ENCODE peak calls at places on chromosomes 5 and 9, in nine cellular contexts. H, X, W, I, Z, B, J, P and D are unnamed samples.

GRCh38 chr9:132595319-132595718 is 12.9 kb downstream of the BARHL1 start:
- DNase-seq in H (no peak), X (no peak), W (no peak), I (no peak), Z (no peak), B (no peak), J (no peak), P (no peak), D (no peak)

GRCh38 chr5:138051441-138052296 is 18.8 kb upstream of the FAM13B start:
- DNase-seq in H (no peak), X (no peak), W (peak), I (no peak), Z (no peak), B (no peak), J (no peak), P (no peak), D (no peak)

GRCh38 chr9:108811944-108812343 is 43.8 kb downstream of the ACTL7B start:
- DNase-seq in H (no peak), X (no peak), W (no peak), I (no peak), Z (no peak), B (no peak), J (no peak), P (no peak), D (no peak)

GRCh38 chr9:34506623-34507022 is 16.2 kb downstream of the ENHO start:
- DNase-seq in H (no peak), X (no peak), W (no peak), I (no peak), Z (no peak), B (no peak), J (no peak), P (no peak), D (no peak)

GRCh38 chr5:26942481-26942880 is 95.9 kb downstream of the CDH9 start:
- DNase-seq in H (no peak), X (no peak), W (peak), I (no peak), Z (no peak), B (peak), J (no peak), P (peak), D (no peak)

GRCh38 chr5:174829511-174829864 is 105.1 kb downstream of the MSX2 start:
- DNase-seq in H (no peak), X (no peak), W (no peak), I (no peak), Z (no peak), B (no peak), J (no peak), P (no peak), D (no peak)

GRCh38 chr5:162473051-162473714 is 405.6 kb downstream of the GABRG2 start:
- DNase-seq in H (no peak), X (no peak), W (no peak), I (no peak), Z (no peak), B (no peak), J (no peak), P (no peak), D (no peak)

GRCh38 chr5:141269195-141269594 is 24.0 kb downstream of the PCDHB15 start:
- DNase-seq in H (no peak), X (no peak), W (no peak), I (no peak), Z (no peak), B (no peak), J (no peak), P (no peak), D (no peak)

GRCh38 chr5:136104311-136104975 is 28.2 kb upstream of the SMAD5 start:
- DNase-seq in H (no peak), X (no peak), W (peak), I (no peak), Z (no peak), B (peak), J (no peak), P (no peak), D (no peak)

GRCh38 chr5:31911291-31912265 is 262.5 kb downstream of the GOLPH3 start:
- DNase-seq in H (no peak), X (no peak), W (no peak), I (no peak), Z (no peak), B (peak), J (no peak), P (no peak), D (no peak)

GRCh38 chr5:143120460-143121134 is 282.9 kb downstream of the NR3C1 start:
- DNase-seq in H (no peak), X (no peak), W (no peak), I (no peak), Z (no peak), B (no peak), J (no peak), P (no peak), D (no peak)

GRCh38 chr9:127280880-127281660 is 16.5 kb downstream of the GARNL3 start:
- DNase-seq in H (no peak), X (no peak), W (no peak), I (no peak), Z (no peak), B (no peak), J (no peak), P (no peak), D (no peak)

GRCh38 chr9:121844090-121844489 is 192.7 kb downstream of the DAB2IP start:
- DNase-seq in H (no peak), X (no peak), W (peak), I (peak), Z (no peak), B (peak), J (no peak), P (no peak), D (no peak)

GRCh38 chr5:148091991-148092964 is 28.5 kb downstream of the SPINK5 start:
- DNase-seq in H (no peak), X (no peak), W (no peak), I (no peak), Z (no peak), B (no peak), J (no peak), P (no peak), D (no peak)

GRCh38 chr9:121842612-121842978 is 191.2 kb downstream of the DAB2IP start:
- DNase-seq in H (no peak), X (no peak), W (peak), I (peak), Z (no peak), B (peak), J (no peak), P (peak), D (no peak)

GRCh38 chr9:107336718-107337360 is 53.8 kb downstream of the RAD23B start:
- DNase-seq in H (no peak), X (no peak), W (peak), I (peak), Z (no peak), B (peak), J (no peak), P (no peak), D (no peak)

GRCh38 chr9:76658510-76659231 is 105.6 kb upstream of the PCA3 start:
- DNase-seq in H (no peak), X (no peak), W (peak), I (peak), Z (peak), B (peak), J (no peak), P (peak), D (no peak)

GRCh38 chr9:76984476-76984875 is 35.0 kb upstream of the FOXB2 start:
- DNase-seq in H (no peak), X (no peak), W (no peak), I (no peak), Z (no peak), B (no peak), J (no peak), P (no peak), D (no peak)

GRCh38 chr9:106861585-106862114 is 1.3 kb upstream of the ZNF462 start:
- DNase-seq in H (no peak), X (no peak), W (no peak), I (no peak), Z (no peak), B (no peak), J (no peak), P (no peak), D (no peak)

GRCh38 chr9:116453785-116454184 is 233.3 kb upstream of the TRIM32 start:
- DNase-seq in H (no peak), X (no peak), W (no peak), I (no peak), Z (no peak), B (no peak), J (no peak), P (no peak), D (no peak)

GRCh38 chr9:129669141-129669718 is 3.8 kb downstream of the PRRX2 start:
- DNase-seq in H (no peak), X (no peak), W (no peak), I (no peak), Z (peak), B (peak), J (no peak), P (peak), D (no peak)

GRCh38 chr5:86885489-86886225 is 267.9 kb downstream of the COX7C start:
- DNase-seq in H (no peak), X (no peak), W (peak), I (peak), Z (no peak), B (no peak), J (no peak), P (no peak), D (no peak)

GRCh38 chr5:89043676-89044075 is 160.7 kb upstream of the MEF2C start:
- DNase-seq in H (no peak), X (no peak), W (no peak), I (peak), Z (no peak), B (peak), J (no peak), P (peak), D (no peak)

GRCh38 chr5:180107005-180107404 is 35.4 kb upstream of the RNF130 start:
- DNase-seq in H (no peak), X (no peak), W (no peak), I (no peak), Z (no peak), B (no peak), J (no peak), P (no peak), D (no peak)

GRCh38 chr9:19184144-19184917 is 46.2 kb upstream of the DENND4C start:
- DNase-seq in H (peak), X (peak), W (peak), I (peak), Z (peak), B (peak), J (peak), P (peak), D (peak)

GRCh38 chr5:109413463-109413862 is 3.7 kb upstream of the PJA2 start:
- DNase-seq in H (no peak), X (peak), W (peak), I (peak), Z (no peak), B (peak), J (no peak), P (peak), D (no peak)

GRCh38 chr5:170611446-170612088 is 107.7 kb downstream of the KCNIP1 start:
- DNase-seq in H (no peak), X (no peak), W (peak), I (peak), Z (no peak), B (peak), J (no peak), P (peak), D (no peak)

GRCh38 chr5:108167174-108167573 is 214.7 kb downstream of the FBXL17 start:
- DNase-seq in H (no peak), X (no peak), W (no peak), I (no peak), Z (no peak), B (no peak), J (no peak), P (no peak), D (no peak)

GRCh38 chr5:5523066-5523505 is 100.6 kb downstream of the ICE1 start:
- DNase-seq in H (peak), X (peak), W (peak), I (peak), Z (no peak), B (peak), J (no peak), P (no peak), D (no peak)

GRCh38 chr9:134490446-134490845 is 151.2 kb upstream of the COL5A1 start:
- DNase-seq in H (no peak), X (no peak), W (no peak), I (no peak), Z (no peak), B (no peak), J (no peak), P (no peak), D (no peak)

GRCh38 chr9:95750725-95751644 is 124.5 kb upstream of the ERCC6L2 start:
- DNase-seq in H (peak), X (no peak), W (no peak), I (no peak), Z (no peak), B (no peak), J (no peak), P (no peak), D (no peak)

GRCh38 chr5:139637438-139638089 is 10.6 kb upstream of the CXXC5 start:
- DNase-seq in H (peak), X (peak), W (peak), I (peak), Z (no peak), B (peak), J (peak), P (no peak), D (peak)

GRCh38 chr9:76023715-76024195 is 133.3 kb downstream of the PCSK5 start:
- DNase-seq in H (peak), X (no peak), W (peak), I (peak), Z (no peak), B (peak), J (no peak), P (no peak), D (no peak)

GRCh38 chr9:89722712-89723111 is 117.9 kb downstream of the GADD45G start:
- DNase-seq in H (no peak), X (no peak), W (no peak), I (no peak), Z (no peak), B (no peak), J (no peak), P (no peak), D (no peak)

DNA sequence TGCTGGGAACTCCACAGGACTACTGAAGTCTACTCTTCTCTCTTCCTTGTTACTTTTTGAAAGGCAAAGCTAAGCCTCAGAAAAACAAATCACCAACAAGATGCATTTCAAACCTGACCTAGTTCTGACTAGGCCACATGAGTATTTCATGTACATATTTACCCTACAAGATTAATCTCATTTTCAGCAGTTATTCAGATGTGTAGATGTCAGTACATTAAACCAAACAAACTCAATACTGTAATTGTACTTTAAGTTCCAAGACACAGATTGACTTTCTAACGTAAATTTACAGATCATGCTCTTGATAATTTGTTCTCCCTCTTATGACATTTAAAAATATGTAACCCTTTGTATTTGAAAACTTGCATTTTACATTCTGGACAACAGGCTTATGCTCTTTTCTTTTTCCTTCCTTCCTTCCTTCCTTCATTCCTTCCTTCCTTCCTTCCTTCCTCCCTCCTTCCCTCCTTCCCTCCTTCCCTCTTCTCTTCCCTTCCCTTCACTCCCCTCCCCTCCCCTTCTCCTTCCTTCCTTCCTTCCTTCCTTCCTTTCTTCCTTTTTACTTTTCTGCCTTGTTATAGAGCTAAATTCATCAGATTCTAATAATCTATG is 1653.4 kb downstream of the EFNA5 start:
- DNase-seq in H (no peak), X (no peak), W (no peak), I (no peak), Z (no peak), B (no peak), J (no peak), P (no peak), D (no peak)
- TF ChIP-seq CTCF in H (no peak), X (no peak), W (no peak), I (no peak), Z (no peak), B (no peak), J (no peak), P (no peak), D (no peak)

GRCh38 chr9:88660611-88661010 is 125.6 kb downstream of the NXNL2 start:
- DNase-seq in H (peak), X (no peak), W (peak), I (peak), Z (no peak), B (peak), J (no peak), P (peak), D (no peak)
- TF ChIP-seq CTCF in H (peak), X (no peak), W (peak), I (peak), Z (peak), B (peak), J (no peak), P (peak), D (no peak)

DNA sequence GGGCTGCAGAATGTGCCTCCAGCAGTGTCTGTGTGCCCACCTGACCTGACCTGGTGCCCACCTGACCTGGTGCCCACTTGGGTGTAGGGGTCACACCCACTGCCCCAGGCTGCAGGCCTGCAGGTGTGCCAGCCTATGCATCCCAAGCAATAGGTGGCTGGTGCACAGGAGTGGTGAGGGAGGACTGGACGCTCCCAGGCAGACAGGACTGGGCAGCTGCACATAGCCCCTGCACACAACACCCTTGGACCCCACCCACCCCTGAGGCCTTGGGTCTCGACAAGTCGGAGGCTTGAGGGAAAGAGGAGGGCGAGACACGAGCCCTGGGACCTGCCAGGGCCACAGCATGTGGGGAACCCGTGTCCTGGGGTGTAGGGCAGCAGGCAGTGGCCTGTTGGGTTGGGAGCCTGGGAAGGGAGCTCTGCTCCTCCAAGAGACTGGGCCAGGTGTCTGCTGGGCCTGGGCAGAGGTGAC is 10.8 kb upstream of the NRARP start:
- DNase-seq in H (no peak), X (no peak), W (no peak), I (no peak), Z (no peak), B (no peak), J (no peak), P (no peak), D (no peak)
- TF ChIP-seq CTCF in H (no peak), X (no peak), W (no peak), I (no peak), Z (no peak), B (no peak), J (no peak), P (no peak), D (no peak)

GRCh38 chr5:62208218-62208852 is 97.7 kb upstream of the KIF2A start:
- DNase-seq in H (no peak), X (no peak), W (no peak), I (no peak), Z (no peak), B (no peak), J (no peak), P (no peak), D (no peak)

GRCh38 chr5:62211405-62211804 is 94.6 kb upstream of the KIF2A start:
- DNase-seq in H (no peak), X (no peak), W (no peak), I (no peak), Z (no peak), B (no peak), J (no peak), P (no peak), D (no peak)

GRCh38 chr5:62206150-62206829 is 99.7 kb upstream of the KIF2A start:
- DNase-seq in H (no peak), X (no peak), W (peak), I (no peak), Z (peak), B (peak), J (no peak), P (peak), D (no peak)
- TF ChIP-seq CTCF in H (no peak), X (no peak), W (peak), I (no peak), Z (no peak), B (peak), J (no peak), P (peak), D (no peak)

DNA sequence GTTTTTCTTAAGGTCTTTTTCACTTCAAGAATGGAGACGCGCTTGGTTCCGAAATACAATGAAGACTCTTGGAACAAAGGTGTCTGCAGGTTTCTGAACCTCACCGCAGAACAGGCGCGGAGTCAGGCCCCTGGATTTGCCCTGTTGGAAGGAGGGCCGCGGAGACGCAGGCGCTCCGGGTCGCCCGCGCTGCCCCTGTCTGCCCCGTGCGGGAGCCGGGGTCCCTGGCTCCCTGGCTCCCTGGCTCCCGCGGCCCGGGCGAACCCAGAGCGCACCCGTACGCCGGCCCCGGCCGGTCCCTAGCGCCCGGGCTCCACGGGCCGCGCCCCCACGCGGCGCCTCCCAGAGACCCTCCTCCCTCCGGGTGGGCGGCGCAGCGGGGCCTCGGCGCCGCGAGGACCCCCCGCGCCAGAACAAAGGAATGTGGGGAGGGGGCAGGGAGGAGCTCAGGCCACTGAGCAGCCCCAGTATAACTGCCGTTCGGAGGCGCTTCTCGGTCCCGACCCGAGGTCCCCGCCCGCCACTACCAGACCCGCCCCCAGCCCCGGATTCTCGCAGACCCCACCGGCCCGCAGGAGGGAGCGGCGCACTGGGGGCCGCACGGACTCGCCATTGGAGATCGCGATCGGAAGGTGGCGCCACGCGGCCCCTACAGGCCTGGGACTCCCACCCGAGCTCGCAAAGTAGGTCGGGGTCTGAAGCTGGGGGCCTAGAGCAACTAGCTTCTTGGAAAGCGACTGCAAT is 2.4 kb downstream of the NFIL3 start:
- DNase-seq in H (peak), X (peak), W (peak), I (peak), Z (no peak), B (peak), J (no peak), P (peak), D (no peak)
- TF ChIP-seq CTCF in H (peak), X (no peak), W (peak), I (peak), Z (no peak), B (peak), J (peak), P (peak), D (no peak)

GRCh38 chr5:82246960-82247574 is 31.1 kb downstream of the RPS23 start:
- DNase-seq in H (no peak), X (no peak), W (no peak), I (no peak), Z (no peak), B (no peak), J (no peak), P (no peak), D (no peak)

GRCh38 chr5:82244151-82244550 is 34.0 kb downstream of the RPS23 start:
- DNase-seq in H (no peak), X (no peak), W (no peak), I (no peak), Z (no peak), B (no peak), J (no peak), P (no peak), D (no peak)

GRCh38 chr5:82244854-82245635 is 33.1 kb downstream of the RPS23 start:
- DNase-seq in H (no peak), X (no peak), W (no peak), I (peak), Z (no peak), B (peak), J (no peak), P (no peak), D (no peak)
- TF ChIP-seq CTCF in H (no peak), X (no peak), W (no peak), I (peak), Z (no peak), B (no peak), J (no peak), P (no peak), D (no peak)

GRCh38 chr5:179006564-179006963 is 11.4 kb upstream of the GRM6 start:
- DNase-seq in H (no peak), X (no peak), W (no peak), I (no peak), Z (no peak), B (no peak), J (no peak), P (no peak), D (no peak)

DNA sequence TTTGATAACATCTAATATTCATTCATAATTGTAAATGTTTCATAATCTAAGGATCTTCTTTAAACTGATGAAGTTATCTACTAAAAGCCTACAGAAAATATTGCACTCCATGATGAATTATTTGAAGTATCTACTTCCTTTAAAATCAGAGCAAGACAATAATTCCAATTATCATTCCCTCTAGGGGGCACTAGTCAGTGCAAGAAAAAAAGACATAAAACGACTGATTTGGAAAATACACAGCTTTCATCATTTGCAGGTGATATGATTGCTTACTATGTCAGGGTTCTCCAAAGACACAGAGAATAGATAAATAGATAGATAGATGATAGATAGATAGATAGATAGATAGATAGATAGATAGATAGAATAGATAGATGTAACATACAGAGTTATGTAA is 13.5 kb upstream of the GRM6 start:
- DNase-seq in H (no peak), X (no peak), W (peak), I (peak), Z (no peak), B (peak), J (no peak), P (no peak), D (no peak)
- TF ChIP-seq CTCF in H (no peak), X (no peak), W (peak), I (peak), Z (no peak), B (no peak), J (no peak), P (no peak), D (no peak)